ENCODE peak calls at places on chromosomes 16 and 17, in seven cellular contexts. A is mammary epithelial cell, H is tibial artery, G is upper lobe of right lung, O is heart right ventricle, E is adrenal gland, X is aorta. T is an unnamed sample.
A peak's percentile ranks its signal among the peaks of the same experiment; 100 is the strongest.

GRCh38 chr17:76170114-76170513 is 29.1 kb upstream of the FOXJ1 start:
- DNase-seq in H (no peak), O (no peak), G (no peak), A (no peak), X (no peak), E (no peak), T (no peak)

GRCh38 chr16:50207652-50208051 is 54.5 kb downstream of the TENT4B start:
- DNase-seq in H (no peak), X (no peak), G (no peak), E (no peak), O (peak; percentile 33), A (no peak), T (no peak)

GRCh38 chr17:78022425-78022824 is 63.9 kb downstream of the TNRC6C start:
- DNase-seq in H (no peak), E (no peak), O (no peak), G (no peak), X (no peak), A (no peak), T (no peak)

GRCh38 chr17:79360196-79360595 is 250.7 kb downstream of the RBFOX3 start:
- DNase-seq in H (no peak), X (no peak), E (no peak), A (no peak), O (no peak), G (no peak), T (no peak)

GRCh38 chr17:1562178-1562643 is 381 bp downstream of the PITPNA start:
- DNase-seq in X (peak; percentile 70), A (no peak), H (no peak), G (peak; percentile 87), O (peak; percentile 52), E (peak; percentile 65), T (peak; percentile 76)

GRCh38 chr16:48538746-48539484 is 71.1 kb downstream of the N4BP1 start:
- DNase-seq in O (no peak), H (no peak), G (no peak), A (no peak), X (no peak), E (no peak), T (peak; percentile 62)

GRCh38 chr16:77662241-77662640 is 60.1 kb upstream of the NUDT7 start:
- DNase-seq in A (no peak), X (no peak), G (no peak), O (no peak), E (no peak), H (no peak), T (no peak)

GRCh38 chr17:9684955-9685621 is 39.8 kb downstream of the USP43 start:
- DNase-seq in E (no peak), X (no peak), G (no peak), O (no peak), A (peak; percentile 89), H (no peak), T (no peak)

GRCh38 chr17:40346061-40346767 is 18.3 kb downstream of the GJD3 start:
- DNase-seq in A (no peak), X (no peak), E (no peak), G (no peak), H (no peak), O (no peak), T (no peak)

GRCh38 chr17:5466295-5466694 is 2.5 kb downstream of the DHX33 start:
- DNase-seq in A (no peak), G (no peak), E (no peak), O (no peak), X (no peak), H (no peak), T (no peak)

GRCh38 chr16:3789375-3790067 is 72.2 kb upstream of the TRAP1 start:
- DNase-seq in E (no peak), A (no peak), H (no peak), X (no peak), O (no peak), G (no peak), T (no peak)

GRCh38 chr17:48930435-48930873 is 14.2 kb downstream of the SNF8 start:
- DNase-seq in O (no peak), E (no peak), G (no peak), H (no peak), A (no peak), X (no peak), T (no peak)

GRCh38 chr17:82272495-82273326 is 789 bp downstream of the CSNK1D start:
- DNase-seq in O (peak; percentile 59), X (peak; percentile 77), E (peak; percentile 56), H (peak; percentile 76), A (no peak), G (peak; percentile 81), T (no peak)

GRCh38 chr17:14471052-14471451 is 170.2 kb downstream of the HS3ST3B1 start:
- DNase-seq in H (no peak), O (no peak), X (no peak), G (no peak), E (no peak), A (peak; percentile 21), T (no peak)

GRCh38 chr17:75785016-75785769 is 587 bp downstream of the UNK start:
- DNase-seq in E (peak; percentile 92), O (peak; percentile 90), A (peak; percentile 90), G (peak; percentile 97), H (peak; percentile 96), X (peak; percentile 96), T (peak; percentile 96)

GRCh38 chr16:86207350-86207749 is 303.0 kb upstream of the FOXF1 start:
- DNase-seq in E (no peak), G (peak; percentile 57), A (no peak), O (no peak), H (no peak), X (no peak), T (no peak)

GRCh38 chr17:81329927-81330883 is 35.1 kb upstream of the SLC38A10 start:
- DNase-seq in E (no peak), O (no peak), G (peak; percentile 84), X (no peak), H (no peak), A (no peak), T (no peak)

GRCh38 chr17:15036238-15036637 is 228.9 kb downstream of the PMP22 start:
- DNase-seq in H (no peak), E (no peak), X (no peak), A (no peak), G (no peak), O (no peak), T (no peak)

GRCh38 chr16:28903344-28904042 is 21.5 kb downstream of the RABEP2 start:
- DNase-seq in X (no peak), A (no peak), E (no peak), H (no peak), O (no peak), G (no peak), T (no peak)

GRCh38 chr17:81867123-81867951 is 3.8 kb downstream of the ARHGDIA start:
- DNase-seq in O (no peak), A (no peak), E (peak; percentile 78), X (no peak), H (no peak), G (no peak), T (no peak)

DNA sequence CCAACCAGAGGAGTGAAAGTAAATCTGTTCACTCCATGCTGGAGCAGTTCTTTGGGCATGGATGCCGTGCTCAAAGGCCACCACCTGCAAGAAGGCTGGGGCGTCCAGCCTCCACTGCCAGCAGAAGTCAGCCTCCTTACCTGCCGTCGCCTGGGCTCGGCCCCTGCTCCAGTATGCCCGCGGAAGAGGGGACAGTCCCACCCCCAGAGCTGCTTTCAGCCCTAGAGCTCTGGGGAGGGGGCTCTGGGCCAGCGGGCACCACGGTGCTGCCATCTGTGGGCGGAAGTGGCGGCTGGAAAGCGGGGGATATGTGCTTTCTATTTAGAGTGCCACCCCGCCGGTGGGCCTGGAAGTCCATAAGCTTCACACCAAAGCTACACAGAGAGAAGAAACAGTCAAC is 75.9 kb downstream of the ARHGAP17 start:
- DNase-seq in H (peak; percentile 17), X (no peak), O (no peak), A (no peak), G (no peak), E (no peak), T (no peak)
- H3K36me3 ChIP-seq in H (peaks cover 93% of the 10 kb centered on the region), X (peaks cover 12% of the 10 kb centered on the region), O (peaks cover 100% of the 10 kb centered on the region), A (peaks cover 13% of the 10 kb centered on the region), G (peaks cover 86% of the 10 kb centered on the region), E (peaks cover 87% of the 10 kb centered on the region), T (peaks cover 6% of the 10 kb centered on the region)

DNA sequence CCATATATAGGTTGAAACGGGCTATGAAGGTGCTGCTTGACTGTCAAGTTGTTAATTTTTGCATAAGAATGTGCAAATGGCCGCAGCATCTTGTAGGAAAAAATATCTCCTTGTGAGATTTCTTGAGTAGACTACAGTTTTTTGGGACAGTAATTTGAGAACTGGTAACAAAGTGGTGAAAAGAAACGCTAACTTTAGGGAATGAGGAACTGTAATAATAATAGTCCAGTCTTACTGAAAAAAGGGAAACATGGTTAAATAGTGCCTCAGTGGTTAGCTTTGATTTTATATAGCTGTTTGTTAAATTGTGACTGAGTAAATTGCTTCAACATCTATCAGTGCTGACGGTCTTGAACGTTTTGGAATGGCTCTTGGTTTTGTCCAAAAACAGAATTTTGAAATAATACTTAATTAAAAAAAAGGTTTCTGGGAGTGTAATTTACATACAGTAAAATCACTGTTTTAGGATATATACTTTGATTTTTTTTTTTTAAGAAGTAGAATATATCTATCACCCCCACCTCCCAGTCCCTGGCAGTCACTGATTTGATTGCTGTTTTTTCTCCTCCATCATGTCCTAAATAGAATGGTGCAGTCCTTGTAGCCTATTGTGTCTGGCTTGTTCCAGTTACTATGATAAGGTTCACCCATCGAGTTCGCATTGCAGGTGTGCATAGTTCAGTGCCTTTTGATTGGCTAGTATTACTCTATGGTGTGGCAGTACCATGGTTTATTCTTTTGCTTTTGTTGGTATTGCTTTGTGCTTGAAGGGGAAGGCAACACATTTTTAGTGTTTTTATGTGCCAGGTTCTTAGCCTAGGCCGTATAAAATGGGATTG is 2.8 kb downstream of the HAPSTR1 start:
- DNase-seq in X (no peak), H (no peak), A (peak; percentile 23), O (no peak), G (no peak), E (no peak), T (no peak)
- H3K36me3 ChIP-seq in X (no peaks in the 10 kb centered on the region), H (no peaks in the 10 kb centered on the region), A (peaks cover 28% of the 10 kb centered on the region), O (no peaks in the 10 kb centered on the region), G (peaks cover 35% of the 10 kb centered on the region), E (peaks cover 25% of the 10 kb centered on the region), T (no peaks in the 10 kb centered on the region)

GRCh38 chr17:30996481-30996880 is 25.6 kb downstream of the RNF135 start:
- DNase-seq in X (no peak), H (no peak), O (no peak), A (no peak), E (no peak), G (no peak), T (no peak)
- H3K36me3 ChIP-seq in X (peaks cover 12% of the 10 kb centered on the region), H (peaks cover 58% of the 10 kb centered on the region), O (peaks cover 58% of the 10 kb centered on the region), A (peaks cover 14% of the 10 kb centered on the region), E (peaks cover 36% of the 10 kb centered on the region), G (peaks cover 89% of the 10 kb centered on the region), T (peaks cover 85% of the 10 kb centered on the region)

GRCh38 chr17:47669060-47669459 is 19.3 kb downstream of the KPNB1 start:
- DNase-seq in O (no peak), X (no peak), H (no peak), G (no peak), A (no peak), E (no peak), T (no peak)

GRCh38 chr17:47665655-47666054 is 15.9 kb downstream of the KPNB1 start:
- DNase-seq in X (no peak), E (no peak), H (no peak), O (no peak), A (no peak), G (no peak), T (no peak)

GRCh38 chr17:47674503-47674902 is 19.5 kb upstream of the TBKBP1 start:
- DNase-seq in E (no peak), A (no peak), G (no peak), H (no peak), O (no peak), X (no peak), T (no peak)

GRCh38 chr17:47675380-47676198 is 18.4 kb upstream of the TBKBP1 start:
- DNase-seq in X (no peak), H (no peak), G (no peak), E (no peak), A (no peak), O (no peak), T (no peak)

GRCh38 chr17:47670064-47670463 is 20.3 kb downstream of the KPNB1 start:
- DNase-seq in G (no peak), A (no peak), E (no peak), H (no peak), X (no peak), O (no peak), T (no peak)
- H3K36me3 ChIP-seq in G (peaks cover 98% of the 10 kb centered on the region), A (peaks cover 65% of the 10 kb centered on the region), E (peaks cover 96% of the 10 kb centered on the region), H (peaks cover 97% of the 10 kb centered on the region), X (peaks cover 15% of the 10 kb centered on the region), O (peaks cover 99% of the 10 kb centered on the region), T (peaks cover 51% of the 10 kb centered on the region)